ENCODE peak calls at places on chromosome 1, in ten cellular contexts. A is right cardiac atrium, O is RWPE2, B is endodermal cell, N is Peyer's patch, C is cardiac muscle cell, M is right atrium auricular region, I is psoas muscle, W is astrocyte, R is K562. T is an unnamed sample. For H3K9me3 and H3K27me3, the result is how much of the 10 kb centered on the place peaks cover.

GRCh38 chr1:113391643-113392271 is 1.4 kb downstream of the MAGI3 start:
- DNase-seq in B (peak), M (no peak), W (no peak), O (no peak), C (no peak), I (no peak), R (no peak), N (no peak), A (no peak), T (peak)

GRCh38 chr1:160834945-160835565 is 27.6 kb downstream of the CD244 start:
- DNase-seq in R (peak), A (no peak), O (no peak), C (peak), B (no peak), W (peak), I (no peak), M (no peak), N (no peak), T (peak)

GRCh38 chr1:64546018-64546417 is 76.1 kb downstream of the CACHD1 start:
- DNase-seq in R (no peak), B (no peak), M (no peak), I (no peak), W (no peak), C (no peak), A (no peak), O (no peak), N (no peak), T (no peak)

GRCh38 chr1:82491301-82491986 is 690.7 kb downstream of the ADGRL2 start:
- DNase-seq in W (peak), O (no peak), M (no peak), R (no peak), N (no peak), A (no peak), C (no peak), B (no peak), I (no peak), T (no peak)

GRCh38 chr1:155859881-155860841 is 794 bp downstream of the SYT11 start:
- DNase-seq in N (peak), C (peak), B (no peak), O (no peak), A (peak), R (peak), W (peak), M (peak), I (peak), T (no peak)

GRCh38 chr1:23401313-23401712 is 23.2 kb downstream of the TCEA3 start:
- DNase-seq in N (no peak), R (no peak), W (no peak), O (no peak), A (no peak), B (no peak), M (no peak), I (no peak), C (no peak), T (no peak)

GRCh38 chr1:203349757-203350522 is 982 bp downstream of the FMOD start:
- DNase-seq in O (no peak), C (peak), I (no peak), A (no peak), W (no peak), M (no peak), N (no peak), B (no peak), R (no peak), T (peak)

GRCh38 chr1:221708076-221708571 is 33.8 kb downstream of the DUSP10 start:
- DNase-seq in M (no peak), I (no peak), W (peak), N (no peak), R (peak), A (no peak), B (no peak), O (no peak), C (peak), T (no peak)

GRCh38 chr1:234758851-234759250 is 148.9 kb upstream of the IRF2BP2 start:
- DNase-seq in W (peak), C (no peak), I (no peak), M (no peak), R (no peak), O (no peak), A (no peak), N (no peak), B (no peak), T (no peak)

GRCh38 chr1:158035976-158036583 is 42.6 kb downstream of the KIRREL1 start:
- DNase-seq in B (peak), W (no peak), I (no peak), C (peak), M (no peak), R (no peak), N (no peak), A (peak), O (no peak), T (peak)

DNA sequence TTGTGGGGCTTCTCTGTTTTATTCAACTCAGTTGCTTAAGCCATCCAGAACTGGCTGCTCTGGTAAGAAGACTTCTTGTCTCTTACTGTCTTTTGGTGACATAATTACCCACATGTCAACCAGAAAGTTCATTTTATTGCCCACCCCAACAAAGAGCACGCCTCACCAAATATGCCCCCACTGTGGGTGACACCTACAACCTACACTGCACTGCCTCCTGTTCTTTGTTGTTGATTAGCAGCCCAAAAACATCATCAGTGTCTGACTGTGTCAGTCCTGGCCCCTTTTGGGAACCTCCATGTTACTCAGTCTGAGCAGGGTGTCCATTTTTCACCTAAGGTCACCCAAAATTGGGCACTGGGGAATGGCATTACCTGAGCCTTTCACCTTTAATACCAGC is 49.3 kb downstream of the ZNF678 start:
- DNase-seq in R (no peak), W (no peak), O (no peak), A (no peak), C (no peak), M (no peak), B (no peak), I (no peak), N (no peak), T (no peak)
- H3K9me3 ChIP-seq in R (under half), W (under half), O (under half), A (under half), C (under half), M (under half), B (under half), I (under half), N (under half), T (under half)

DNA sequence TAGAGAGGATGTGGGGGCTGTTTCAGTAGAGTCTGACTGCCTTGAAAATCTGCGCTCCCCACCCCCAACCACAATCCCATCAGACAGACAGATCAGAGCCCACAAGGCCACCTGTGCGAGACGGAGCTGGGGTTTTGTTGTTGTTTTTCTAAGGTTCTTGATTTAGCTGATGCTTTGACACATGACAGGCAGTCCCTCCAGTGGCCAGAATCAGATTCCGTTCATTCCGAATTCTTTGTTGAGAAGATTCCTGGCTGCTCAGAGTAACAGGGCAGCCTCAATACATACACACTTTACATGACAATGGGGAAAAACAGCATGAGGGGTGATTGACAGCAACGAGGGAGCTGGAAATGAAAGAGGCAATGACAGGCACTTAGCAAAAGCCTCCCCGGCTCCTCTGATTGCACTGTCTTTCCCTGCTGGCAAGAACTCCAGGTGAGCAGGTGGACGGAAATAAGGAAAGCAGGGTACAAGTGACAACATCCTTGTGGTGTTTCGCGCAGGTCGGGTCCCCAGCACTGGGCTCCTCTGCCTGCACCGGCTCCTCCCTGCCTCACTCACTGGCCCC is 148.8 kb downstream of the PGBD5 start:
- DNase-seq in O (no peak), A (no peak), C (no peak), M (no peak), B (peak), R (no peak), I (no peak), W (no peak), N (peak), T (no peak)
- H3K4me3 ChIP-seq in O (no peak), A (no peak), C (no peak), M (no peak), B (no peak), R (no peak), I (no peak), W (no peak), N (no peak), T (no peak)

GRCh38 chr1:154744352-154744751 is 125.7 kb downstream of the KCNN3 start:
- DNase-seq in R (no peak), O (no peak), C (no peak), M (no peak), B (peak), A (no peak), I (no peak), W (no peak), N (no peak), T (no peak)

GRCh38 chr1:154741747-154742495 is 128.2 kb downstream of the KCNN3 start:
- DNase-seq in N (no peak), M (no peak), C (peak), I (no peak), R (peak), W (peak), O (no peak), A (no peak), B (peak), T (no peak)

GRCh38 chr1:154742586-154742985 is 127.5 kb downstream of the KCNN3 start:
- DNase-seq in B (peak), R (no peak), W (no peak), I (no peak), C (no peak), O (no peak), N (no peak), A (no peak), M (no peak), T (no peak)

GRCh38 chr1:154745286-154745731 is 124.8 kb downstream of the KCNN3 start:
- DNase-seq in C (peak), N (no peak), W (no peak), M (no peak), O (no peak), R (no peak), I (peak), B (peak), A (peak), T (no peak)

DNA sequence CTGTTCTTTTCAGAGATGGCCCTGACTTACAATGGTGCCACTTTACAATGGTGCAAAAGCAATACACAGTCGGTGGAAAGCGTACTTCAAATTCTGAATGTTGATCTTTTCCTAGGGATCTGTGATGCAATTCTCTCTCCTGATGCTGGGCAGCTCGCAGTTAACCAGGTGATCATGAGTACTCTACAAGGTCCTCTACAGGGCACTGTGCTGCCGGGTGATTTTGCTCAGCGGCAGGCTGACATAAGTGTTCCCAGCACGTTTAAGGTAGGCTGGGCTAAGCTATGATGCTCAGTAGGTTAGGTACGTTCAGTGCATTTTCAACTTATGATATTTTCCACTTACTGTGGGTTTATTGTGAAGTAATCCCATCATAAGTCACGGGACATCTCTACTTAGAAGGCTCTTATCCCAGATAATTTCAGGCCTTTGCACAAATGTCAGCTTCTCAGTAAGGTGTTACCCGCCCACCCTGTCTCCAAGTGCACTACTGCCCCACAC is 126.5 kb downstream of the KCNN3 start:
- DNase-seq in N (no peak), O (no peak), C (no peak), A (no peak), B (peak), I (no peak), M (no peak), W (no peak), R (no peak), T (no peak)
- H3K27me3 ChIP-seq in N (under half), O (under half), C (under half), A (under half), B (under half), I (under half), M (under half), W (under half), R (half or more), T (under half)

GRCh38 chr1:29960906-29961675 is 724.8 kb downstream of the PTPRU start:
- DNase-seq in I (no peak), N (no peak), O (no peak), W (no peak), B (peak), A (no peak), C (no peak), R (no peak), M (no peak), T (no peak)
- H3K9me3 ChIP-seq in I (under half), N (under half), O (under half), W (under half), B (under half), A (under half), C (under half), R (under half), M (under half), T (under half)

T was measured in hepatocyte.